ENCODE peak calls at places on chromosome 9, in eight cellular contexts. Z is astrocyte of the spinal cord, H is AG04450, M is tibial nerve, L is mucosa of descending colon, I is hepatocyte, D is fibroblast of mammary gland, F is Peyer's patch. G is an unnamed sample.
A peak's percentile ranks its signal among the peaks of the same experiment; 100 is the strongest.

GRCh38 chr9:20884985-20885593 is 146.4 kb downstream of the HACD4 start:
- DNase-seq in Z (peak; percentile 45), H (peak; percentile 10), M (peak; percentile 65), L (peak; percentile 86), I (peak; percentile 62), D (peak; percentile 64), F (peak; percentile 81), G (peak; percentile 73)

GRCh38 chr9:8223861-8224260 is 424.3 kb upstream of the DMAC1 start:
- DNase-seq in Z (no peak), H (no peak), M (no peak), L (no peak), I (no peak), D (peak; percentile 21), F (no peak), G (no peak)

GRCh38 chr9:84408416-84408815 is 67.9 kb upstream of the SLC28A3 start:
- DNase-seq in Z (no peak), H (no peak), M (no peak), L (no peak), I (no peak), D (no peak), F (no peak), G (no peak)

GRCh38 chr9:71726723-71727122 is 41.6 kb downstream of the CEMIP2 start:
- DNase-seq in Z (no peak), H (no peak), M (no peak), L (no peak), I (no peak), D (no peak), F (no peak), G (no peak)

GRCh38 chr9:114560956-114561355 is 26.6 kb upstream of the ATP6V1G1 start:
- DNase-seq in Z (peak; percentile 6), H (no peak), M (no peak), L (no peak), I (no peak), D (no peak), F (no peak), G (no peak)

GRCh38 chr9:95494022-95494415 is 22.8 kb downstream of the PTCH1 start:
- DNase-seq in Z (no peak), H (no peak), M (no peak), L (peak; percentile 24), I (no peak), D (no peak), F (peak; percentile 56), G (no peak)

GRCh38 chr9:112166176-112167140 is 8.6 kb downstream of the SUSD1 start:
- DNase-seq in Z (peak; percentile 43), H (no peak), M (peak; percentile 63), L (no peak), I (peak; percentile 58), D (peak; percentile 42), F (no peak), G (no peak)

GRCh38 chr9:20256284-20256948 is 365.9 kb downstream of the MLLT3 start:
- DNase-seq in Z (no peak), H (no peak), M (no peak), L (no peak), I (no peak), D (no peak), F (no peak), G (no peak)

GRCh38 chr9:129482521-129483466 is 138.1 kb downstream of the C9orf50 start:
- DNase-seq in Z (peak; percentile 91), H (no peak), M (peak; percentile 95), L (peak; percentile 92), I (peak; percentile 95), D (peak; percentile 83), F (peak; percentile 86), G (peak; percentile 87)

GRCh38 chr9:15307523-15307841 is 466 bp upstream of the TTC39B start:
- DNase-seq in Z (no peak), H (no peak), M (no peak), L (no peak), I (no peak), D (no peak), F (no peak), G (no peak)

GRCh38 chr9:15310448-15310847 is 3.4 kb upstream of the TTC39B start:
- DNase-seq in Z (no peak), H (no peak), M (no peak), L (no peak), I (no peak), D (no peak), F (no peak), G (no peak)

GRCh38 chr9:15306757-15307522 is at the start of gene TTC39B:
- DNase-seq in Z (peak; percentile 92), H (peak; percentile 69), M (peak; percentile 86), L (peak; percentile 97), I (peak; percentile 97), D (peak; percentile 84), F (peak; percentile 97), G (peak; percentile 89)

GRCh38 chr9:15308511-15308910 is 1.5 kb upstream of the TTC39B start:
- DNase-seq in Z (peak; percentile 73), H (peak; percentile 42), M (no peak), L (no peak), I (no peak), D (peak; percentile 71), F (no peak), G (peak; percentile 84)

DNA sequence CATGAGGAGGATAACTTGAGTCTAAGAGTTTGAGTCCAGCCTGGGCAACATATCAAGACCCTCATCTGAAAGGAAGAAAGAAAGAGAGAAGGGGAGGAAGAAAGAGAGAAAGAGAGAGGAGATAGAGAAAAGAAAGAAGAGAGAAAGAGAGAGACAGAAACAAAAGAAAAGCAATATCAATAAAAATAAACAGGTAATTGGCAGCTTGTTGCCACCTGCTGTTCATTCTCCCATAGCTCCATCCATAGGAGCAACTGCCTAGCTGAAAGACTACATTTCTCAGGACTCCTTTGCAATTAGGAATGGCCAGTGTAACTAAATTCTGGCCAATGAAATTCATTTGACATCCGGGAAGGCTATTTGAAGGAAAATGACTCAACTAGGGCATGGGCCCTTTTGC is 4.6 kb upstream of the TTC39B start:
- DNase-seq in Z (no peak), H (no peak), M (no peak), L (no peak), I (no peak), D (peak; percentile 36), F (no peak), G (no peak)
- TF ChIP-seq CTCF in Z (no peak), H (no peak), M (no peak), L (no peak), I (no peak), D (no peak), F (no peak), G (no peak)

GRCh38 chr9:113328045-113328782 is 11.9 kb downstream of the WDR31 start:
- DNase-seq in Z (no peak), H (no peak), M (no peak), L (no peak), I (no peak), D (no peak), F (no peak), G (no peak)
- H3K4me3 ChIP-seq in Z (no peak overlapping the region), H (no peak overlapping the region), M (no peak overlapping the region), L (no peak overlapping the region), I (no peak overlapping the region), D (no peak overlapping the region), F (no peak overlapping the region), G (no peak overlapping the region)

GRCh38 chr9:72871685-72872084 is 81.2 kb downstream of the ALDH1A1 start:
- DNase-seq in Z (peak; percentile 37), H (no peak), M (no peak), L (peak; percentile 18), I (peak; percentile 17), D (peak; percentile 49), F (no peak), G (peak; percentile 39)
- TF ChIP-seq CTCF in Z (peak; percentile 19), H (peak; percentile 38), M (peak; percentile 66), L (no peak), I (peak; percentile 62), D (peak; percentile 43), F (peak; percentile 64), G (peak; percentile 48)

GRCh38 chr9:136645903-136646754 is 16.6 kb upstream of the EGFL7 start:
- DNase-seq in Z (no peak), H (no peak), M (no peak), L (no peak), I (peak; percentile 61), D (no peak), F (no peak), G (peak; percentile 29)

GRCh38 chr9:136644593-136645342 is 17.9 kb upstream of the EGFL7 start:
- DNase-seq in Z (no peak), H (no peak), M (peak; percentile 72), L (peak; percentile 46), I (peak; percentile 56), D (peak; percentile 52), F (peak; percentile 79), G (peak; percentile 59)

GRCh38 chr9:136645343-136645902 is 17.3 kb upstream of the EGFL7 start:
- DNase-seq in Z (no peak), H (no peak), M (no peak), L (no peak), I (no peak), D (no peak), F (no peak), G (no peak)

GRCh38 chr9:136643596-136644342 is 18.9 kb upstream of the EGFL7 start:
- DNase-seq in Z (no peak), H (no peak), M (no peak), L (no peak), I (no peak), D (no peak), F (no peak), G (no peak)

DNA sequence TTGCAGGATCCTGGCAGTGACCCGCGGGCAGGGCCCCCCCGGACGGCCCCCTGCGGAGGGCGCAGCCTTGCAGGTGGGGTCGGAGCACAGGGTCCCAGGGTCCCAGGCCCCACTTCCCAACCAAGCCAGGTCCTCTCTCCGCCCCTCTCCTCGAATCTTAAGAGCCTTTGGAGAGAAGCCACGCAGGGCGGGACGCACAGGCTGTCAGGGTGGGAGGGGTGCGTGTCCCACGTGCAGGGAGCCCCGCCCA is 18.4 kb upstream of the EGFL7 start:
- DNase-seq in Z (peak; percentile 39), H (no peak), M (no peak), L (peak; percentile 92), I (peak; percentile 89), D (peak; percentile 54), F (peak; percentile 93), G (no peak)
- H3K4me3 ChIP-seq in Z (no peak overlapping the region), H (no peak overlapping the region), M (peak overlapping the region; percentile 14), L (no peak overlapping the region), I (no peak overlapping the region), D (no peak overlapping the region), F (peak overlapping the region; percentile 18), G (no peak overlapping the region)

GRCh38 chr9:76219555-76220151 is 174.6 kb downstream of the RFK start:
- DNase-seq in Z (peak; percentile 5), H (no peak), M (no peak), L (no peak), I (no peak), D (peak; percentile 22), F (no peak), G (peak; percentile 12)
- TF ChIP-seq CTCF in Z (peak; percentile 48), H (peak; percentile 50), M (no peak), L (no peak), I (no peak), D (peak; percentile 45), F (no peak), G (peak; percentile 54)

G was measured in cardiac fibroblast.